ENCODE peak calls at places on chromosome 14, in five cellular contexts. One of them, this sample, is unnamed.
A peak's percentile ranks its signal among the peaks of the same experiment; 100 is the strongest.

GRCh38 chr14:100271247-100271939 is 32.4 kb downstream of the YY1 start:
- DNase-seq in GM12878: no peak
- DNase-seq in HepG2: peak; percentile 66
- DNase-seq in K562: peak; percentile 21
- DNase-seq in IMR-90: no peak
- DNase-seq in this sample: no peak

GRCh38 chr14:76546426-76547221 is 170.7 kb downstream of the ESRRB start:
- DNase-seq in K562: peak; percentile 50
- DNase-seq in GM12878: no peak
- DNase-seq in HepG2: peak; percentile 25
- DNase-seq in IMR-90: no peak
- DNase-seq in this sample: peak; percentile 65

GRCh38 chr14:71638523-71639196 is 293.6 kb upstream of the RGS6 start:
- DNase-seq in GM12878: no peak
- DNase-seq in HepG2: no peak
- DNase-seq in K562: no peak
- DNase-seq in IMR-90: peak; percentile 75
- DNase-seq in this sample: no peak

GRCh38 chr14:105365681-105366080 is 32.7 kb upstream of the TEX22 start:
- DNase-seq in IMR-90: no peak
- DNase-seq in HepG2: no peak
- DNase-seq in K562: no peak
- DNase-seq in GM12878: no peak
- DNase-seq in this sample: no peak

GRCh38 chr14:65926504-65926903 is 514.0 kb downstream of the FUT8 start:
- DNase-seq in GM12878: no peak
- DNase-seq in HepG2: no peak
- DNase-seq in IMR-90: no peak
- DNase-seq in K562: no peak
- DNase-seq in this sample: no peak

GRCh38 chr14:104657563-104658324 is 31.7 kb upstream of the INF2 start:
- DNase-seq in K562: no peak
- DNase-seq in IMR-90: no peak
- DNase-seq in GM12878: no peak
- DNase-seq in HepG2: no peak
- DNase-seq in this sample: no peak

GRCh38 chr14:45426685-45427282 is 173.8 kb upstream of the MIS18BP1 start:
- DNase-seq in GM12878: peak; percentile 4
- DNase-seq in IMR-90: peak; percentile 34
- DNase-seq in HepG2: peak; percentile 49
- DNase-seq in K562: peak; percentile 16
- DNase-seq in this sample: peak; percentile 10

GRCh38 chr14:57714487-57714899 is 151.4 kb downstream of the SLC35F4 start:
- DNase-seq in HepG2: no peak
- DNase-seq in IMR-90: no peak
- DNase-seq in GM12878: no peak
- DNase-seq in K562: no peak
- DNase-seq in this sample: no peak

GRCh38 chr14:57526942-57527341 is 33.3 kb upstream of the CCDC198 start:
- DNase-seq in HepG2: peak; percentile 12
- DNase-seq in GM12878: no peak
- DNase-seq in IMR-90: no peak
- DNase-seq in K562: peak; percentile 3
- DNase-seq in this sample: no peak

GRCh38 chr14:103123634-103124500 is 606 bp downstream of the TNFAIP2 start:
- DNase-seq in HepG2: no peak
- DNase-seq in IMR-90: no peak
- DNase-seq in GM12878: no peak
- DNase-seq in K562: peak; percentile 59
- DNase-seq in this sample: no peak

GRCh38 chr14:35534884-35535793 is 1.2 kb downstream of the INSM2 start:
- DNase-seq in K562: peak; percentile 71
- DNase-seq in GM12878: no peak
- DNase-seq in HepG2: peak; percentile 61
- DNase-seq in IMR-90: peak; percentile 62
- DNase-seq in this sample: peak; percentile 52

GRCh38 chr14:72824051-72824450 is 69.8 kb downstream of the DPF3 start:
- DNase-seq in HepG2: no peak
- DNase-seq in K562: no peak
- DNase-seq in GM12878: no peak
- DNase-seq in IMR-90: no peak
- DNase-seq in this sample: no peak

GRCh38 chr14:34256223-34256622 is 205.8 kb downstream of the SPTSSA start:
- DNase-seq in IMR-90: no peak
- DNase-seq in HepG2: no peak
- DNase-seq in K562: no peak
- DNase-seq in GM12878: no peak
- DNase-seq in this sample: no peak

GRCh38 chr14:64954491-64955240 is 12.1 kb upstream of the GPX2 start:
- DNase-seq in GM12878: no peak
- DNase-seq in IMR-90: no peak
- DNase-seq in K562: no peak
- DNase-seq in HepG2: no peak
- DNase-seq in this sample: no peak

GRCh38 chr14:41859336-41859735 is 252.7 kb downstream of the LRFN5 start:
- DNase-seq in IMR-90: peak; percentile 4
- DNase-seq in K562: no peak
- DNase-seq in GM12878: no peak
- DNase-seq in HepG2: no peak
- DNase-seq in this sample: no peak

GRCh38 chr14:73462815-73463214 is 4.5 kb upstream of the NUMB start:
- DNase-seq in IMR-90: no peak
- DNase-seq in HepG2: no peak
- DNase-seq in K562: peak; percentile 34
- DNase-seq in GM12878: no peak
- DNase-seq in this sample: peak; percentile 48

GRCh38 chr14:72745991-72746980 is 147.6 kb downstream of the DPF3 start:
- DNase-seq in K562: no peak
- DNase-seq in GM12878: no peak
- DNase-seq in HepG2: no peak
- DNase-seq in IMR-90: peak; percentile 84
- DNase-seq in this sample: no peak

DNA sequence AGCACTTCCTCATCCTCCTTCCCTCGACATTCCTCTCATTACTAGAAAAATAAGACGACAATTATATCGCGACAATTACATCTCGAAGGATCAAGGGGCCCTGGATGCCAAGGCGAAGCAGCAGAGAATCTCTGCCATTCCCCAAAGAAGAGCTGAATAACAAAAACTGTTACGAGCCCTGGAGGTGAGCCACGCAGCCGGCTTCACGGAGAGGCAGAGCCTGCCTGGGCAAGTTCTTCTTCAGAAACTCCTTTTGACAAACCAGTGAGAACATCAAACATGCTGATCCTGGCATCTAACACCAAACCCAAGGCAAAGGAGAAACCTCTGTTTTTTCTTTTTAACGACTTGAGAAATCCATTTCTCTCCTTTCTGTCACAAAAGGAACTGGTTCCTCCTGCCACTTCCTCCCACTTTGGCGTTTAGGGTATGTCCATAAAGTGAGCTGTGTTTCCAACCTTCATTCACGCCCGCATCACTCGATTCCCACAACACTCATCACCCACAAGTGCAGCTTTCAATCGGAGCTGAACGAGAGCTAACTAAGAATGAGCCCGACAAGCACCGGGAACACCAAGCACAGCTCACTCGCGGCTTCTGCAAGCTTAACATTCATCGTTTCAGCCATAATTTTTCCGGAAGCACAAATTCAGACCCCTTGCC is 21.5 kb downstream of the CCDC88C start:
- DNase-seq in K562: no peak
- DNase-seq in HepG2: no peak
- DNase-seq in IMR-90: no peak
- DNase-seq in GM12878: no peak
- DNase-seq in this sample: no peak
- H3K4me3 ChIP-seq in K562: no peak overlapping the region
- H3K4me3 ChIP-seq in HepG2: no peak overlapping the region
- H3K4me3 ChIP-seq in IMR-90: no peak overlapping the region
- H3K4me3 ChIP-seq in GM12878: peak overlapping the region; percentile 66
- H3K4me3 ChIP-seq in this sample: no peak overlapping the region

GRCh38 chr14:101465795-101466448 is 95.4 kb upstream of the DIO3 start:
- DNase-seq in GM12878: no peak
- DNase-seq in K562: no peak
- DNase-seq in IMR-90: no peak
- DNase-seq in HepG2: no peak
- DNase-seq in this sample: no peak
- TF ChIP-seq MXI1 in GM12878: no peak
- TF ChIP-seq MXI1 in K562: no peak
- TF ChIP-seq MXI1 in IMR-90: no peak
- TF ChIP-seq MXI1 in HepG2: no peak
- TF ChIP-seq MXI1 in this sample: no peak

GRCh38 chr14:59451849-59452248 is 13.3 kb downstream of the GPR135 start:
- DNase-seq in K562: no peak
- DNase-seq in IMR-90: peak; percentile 49
- DNase-seq in HepG2: no peak
- DNase-seq in GM12878: no peak
- DNase-seq in this sample: no peak

GRCh38 chr14:59460378-59460777 is 4.8 kb downstream of the GPR135 start:
- DNase-seq in K562: no peak
- DNase-seq in IMR-90: no peak
- DNase-seq in HepG2: no peak
- DNase-seq in GM12878: no peak
- DNase-seq in this sample: no peak

GRCh38 chr14:59450716-59451115 is 14.5 kb downstream of the GPR135 start:
- DNase-seq in HepG2: no peak
- DNase-seq in IMR-90: no peak
- DNase-seq in GM12878: no peak
- DNase-seq in K562: no peak
- DNase-seq in this sample: no peak

GRCh38 chr14:59454131-59454530 is 11.0 kb downstream of the GPR135 start:
- DNase-seq in HepG2: no peak
- DNase-seq in GM12878: no peak
- DNase-seq in IMR-90: peak; percentile 98
- DNase-seq in K562: no peak
- DNase-seq in this sample: no peak

DNA sequence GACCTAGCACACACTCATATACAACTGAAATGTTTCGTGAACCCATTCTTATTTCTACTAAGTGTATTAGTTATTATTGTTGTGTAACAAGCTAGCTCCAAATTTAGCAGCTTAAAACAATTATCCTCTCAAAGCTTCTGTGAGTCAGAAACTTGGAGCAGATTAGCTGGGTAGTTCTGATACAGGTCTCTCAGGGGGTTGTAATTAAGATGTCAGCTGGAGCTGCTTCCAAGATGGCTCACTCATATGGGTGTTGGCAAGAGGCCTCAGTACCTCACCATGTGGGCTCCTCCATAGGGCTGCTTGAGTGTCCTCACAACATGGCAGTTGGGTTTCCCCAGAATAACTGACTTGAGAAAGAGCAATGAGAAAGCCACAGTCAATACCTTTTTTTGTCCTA is 9.8 kb downstream of the GPR135 start:
- DNase-seq in HepG2: no peak
- DNase-seq in K562: no peak
- DNase-seq in IMR-90: peak; percentile 72
- DNase-seq in GM12878: no peak
- DNase-seq in this sample: no peak
- TF ChIP-seq RFX5 in HepG2: no peak
- TF ChIP-seq RFX5 in K562: no peak
- TF ChIP-seq RFX5 in IMR-90: no peak
- TF ChIP-seq RFX5 in GM12878: no peak
- TF ChIP-seq RFX5 in this sample: no peak

GRCh38 chr14:23647619-23648018 is 11.5 kb downstream of the DHRS2 start:
- DNase-seq in HepG2: no peak
- DNase-seq in IMR-90: no peak
- DNase-seq in GM12878: no peak
- DNase-seq in K562: no peak
- DNase-seq in this sample: no peak

GRCh38 chr14:23648764-23649460 is 12.7 kb downstream of the DHRS2 start:
- DNase-seq in GM12878: no peak
- DNase-seq in K562: no peak
- DNase-seq in HepG2: no peak
- DNase-seq in IMR-90: no peak
- DNase-seq in this sample: no peak

GRCh38 chr14:23646648-23647549 is 10.7 kb downstream of the DHRS2 start:
- DNase-seq in IMR-90: no peak
- DNase-seq in K562: no peak
- DNase-seq in HepG2: peak; percentile 76
- DNase-seq in GM12878: no peak
- DNase-seq in this sample: no peak

GRCh38 chr14:23653046-23653445 is 16.9 kb downstream of the DHRS2 start:
- DNase-seq in IMR-90: peak; percentile 5
- DNase-seq in GM12878: no peak
- DNase-seq in K562: no peak
- DNase-seq in HepG2: no peak
- DNase-seq in this sample: no peak

DNA sequence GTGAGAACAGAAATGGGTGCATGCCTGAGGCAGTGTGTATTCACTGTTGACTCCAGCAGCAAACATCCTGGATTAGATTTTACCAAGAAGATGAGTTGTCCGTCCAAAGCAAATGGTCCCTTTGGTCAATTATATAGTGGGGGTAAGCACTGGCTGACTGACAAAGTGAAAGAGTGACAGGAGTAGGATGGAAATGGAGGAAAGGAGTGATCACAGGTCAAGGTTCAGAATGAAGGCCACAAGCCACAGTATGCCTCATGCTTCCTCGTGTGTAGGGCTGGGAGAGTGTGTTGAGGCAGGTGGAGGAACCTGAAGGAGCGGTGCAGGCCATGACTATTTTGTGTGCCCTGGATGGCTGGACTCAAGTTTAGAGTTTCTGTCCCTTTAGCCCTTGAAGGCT is 14.3 kb downstream of the DHRS2 start:
- DNase-seq in GM12878: no peak
- DNase-seq in HepG2: no peak
- DNase-seq in IMR-90: no peak
- DNase-seq in K562: no peak
- DNase-seq in this sample: no peak
- H3K4me3 ChIP-seq in GM12878: no peak overlapping the region
- H3K4me3 ChIP-seq in HepG2: no peak overlapping the region
- H3K4me3 ChIP-seq in IMR-90: no peak overlapping the region
- H3K4me3 ChIP-seq in K562: no peak overlapping the region
- H3K4me3 ChIP-seq in this sample: no peak overlapping the region

GRCh38 chr14:49853158-49853477 is 530 bp upstream of the NEMF start:
- DNase-seq in HepG2: no peak
- DNase-seq in IMR-90: no peak
- DNase-seq in GM12878: no peak
- DNase-seq in K562: no peak
- DNase-seq in this sample: peak; percentile 34
- TF ChIP-seq MXI1 in HepG2: no peak
- TF ChIP-seq MXI1 in IMR-90: no peak
- TF ChIP-seq MXI1 in GM12878: no peak
- TF ChIP-seq MXI1 in K562: no peak
- TF ChIP-seq MXI1 in this sample: no peak

This sample was measured in SK-N-SH.